ENCODE peak calls at places on chromosomes 5 and 9, in six cellular contexts. One of them, this sample, is unnamed.

GRCh38 chr5:10540036-10540544 is 23.8 kb upstream of the ANKRD33B start:
- DNase-seq in esophagus squamous epithelium: no peak
- DNase-seq in stomach: no peak
- DNase-seq in sigmoid colon: peak; percentile 13
- DNase-seq in tibial nerve: no peak
- DNase-seq in uterus: no peak
- DNase-seq in this sample: no peak

GRCh38 chr5:114223866-114224265 is 138.0 kb upstream of the KCNN2 start:
- DNase-seq in stomach: no peak
- DNase-seq in tibial nerve: no peak
- DNase-seq in esophagus squamous epithelium: no peak
- DNase-seq in uterus: no peak
- DNase-seq in sigmoid colon: no peak
- DNase-seq in this sample: peak; percentile 35

GRCh38 chr5:158753354-158753753 is 346.4 kb downstream of the EBF1 start:
- DNase-seq in esophagus squamous epithelium: no peak
- DNase-seq in uterus: no peak
- DNase-seq in tibial nerve: no peak
- DNase-seq in stomach: no peak
- DNase-seq in sigmoid colon: no peak
- DNase-seq in this sample: no peak

GRCh38 chr9:89419978-89420394 is 77.9 kb downstream of the SEMA4D start:
- DNase-seq in tibial nerve: no peak
- DNase-seq in uterus: no peak
- DNase-seq in esophagus squamous epithelium: no peak
- DNase-seq in sigmoid colon: peak; percentile 47
- DNase-seq in stomach: no peak
- DNase-seq in this sample: no peak

GRCh38 chr5:160956011-160956410 is 104.0 kb upstream of the ATP10B start:
- DNase-seq in stomach: no peak
- DNase-seq in uterus: no peak
- DNase-seq in sigmoid colon: no peak
- DNase-seq in esophagus squamous epithelium: no peak
- DNase-seq in tibial nerve: no peak
- DNase-seq in this sample: no peak

GRCh38 chr9:79489241-79490000 is 82.3 kb upstream of the TLE4 start:
- DNase-seq in stomach: no peak
- DNase-seq in tibial nerve: peak; percentile 42
- DNase-seq in sigmoid colon: no peak
- DNase-seq in esophagus squamous epithelium: no peak
- DNase-seq in uterus: no peak
- DNase-seq in this sample: peak; percentile 1

GRCh38 chr5:124599048-124599973 is 147.1 kb downstream of the ZNF608 start:
- DNase-seq in tibial nerve: no peak
- DNase-seq in stomach: peak; percentile 70
- DNase-seq in sigmoid colon: no peak
- DNase-seq in uterus: no peak
- DNase-seq in esophagus squamous epithelium: no peak
- DNase-seq in this sample: no peak

GRCh38 chr5:76153271-76153670 is 70.1 kb downstream of the SV2C start:
- DNase-seq in sigmoid colon: no peak
- DNase-seq in uterus: no peak
- DNase-seq in esophagus squamous epithelium: no peak
- DNase-seq in stomach: no peak
- DNase-seq in tibial nerve: no peak
- DNase-seq in this sample: no peak

GRCh38 chr9:74036549-74037231 is 460.4 kb upstream of the RORB start:
- DNase-seq in esophagus squamous epithelium: no peak
- DNase-seq in sigmoid colon: no peak
- DNase-seq in tibial nerve: no peak
- DNase-seq in stomach: no peak
- DNase-seq in uterus: no peak
- DNase-seq in this sample: no peak

GRCh38 chr5:27908341-27908740 is 870.0 kb upstream of the CDH9 start:
- DNase-seq in sigmoid colon: no peak
- DNase-seq in tibial nerve: no peak
- DNase-seq in stomach: no peak
- DNase-seq in uterus: no peak
- DNase-seq in esophagus squamous epithelium: no peak
- DNase-seq in this sample: no peak

GRCh38 chr9:83965350-83966208 is 14.4 kb downstream of the HNRNPK start:
- DNase-seq in uterus: no peak
- DNase-seq in tibial nerve: no peak
- DNase-seq in esophagus squamous epithelium: no peak
- DNase-seq in sigmoid colon: no peak
- DNase-seq in stomach: no peak
- DNase-seq in this sample: peak; percentile 48

GRCh38 chr9:134358026-134358967 is 32.0 kb downstream of the RXRA start:
- DNase-seq in uterus: peak; percentile 61
- DNase-seq in tibial nerve: no peak
- DNase-seq in esophagus squamous epithelium: no peak
- DNase-seq in sigmoid colon: peak; percentile 87
- DNase-seq in stomach: peak; percentile 62
- DNase-seq in this sample: peak; percentile 63

GRCh38 chr5:150299571-150300327 is 3.0 kb downstream of the ARSI start:
- DNase-seq in sigmoid colon: no peak
- DNase-seq in uterus: peak; percentile 53
- DNase-seq in tibial nerve: no peak
- DNase-seq in esophagus squamous epithelium: no peak
- DNase-seq in stomach: no peak
- DNase-seq in this sample: no peak

GRCh38 chr5:69189162-69190086 is at the start of gene CENPH:
- DNase-seq in esophagus squamous epithelium: peak; percentile 19
- DNase-seq in tibial nerve: peak; percentile 72
- DNase-seq in sigmoid colon: peak; percentile 93
- DNase-seq in uterus: peak; percentile 86
- DNase-seq in stomach: peak; percentile 88
- DNase-seq in this sample: peak; percentile 94

GRCh38 chr5:107395632-107396350 is 274.9 kb downstream of the EFNA5 start:
- DNase-seq in sigmoid colon: no peak
- DNase-seq in uterus: no peak
- DNase-seq in stomach: no peak
- DNase-seq in esophagus squamous epithelium: no peak
- DNase-seq in tibial nerve: no peak
- DNase-seq in this sample: no peak

GRCh38 chr5:170206958-170207357 is 25.8 kb upstream of the C5orf58 start:
- DNase-seq in tibial nerve: no peak
- DNase-seq in esophagus squamous epithelium: no peak
- DNase-seq in uterus: no peak
- DNase-seq in sigmoid colon: no peak
- DNase-seq in stomach: no peak
- DNase-seq in this sample: no peak

GRCh38 chr5:8981016-8981415 is 564.9 kb downstream of the SEMA5A start:
- DNase-seq in tibial nerve: no peak
- DNase-seq in uterus: no peak
- DNase-seq in stomach: no peak
- DNase-seq in esophagus squamous epithelium: no peak
- DNase-seq in sigmoid colon: no peak
- DNase-seq in this sample: no peak

GRCh38 chr9:129079829-129080228 is 1.1 kb upstream of the DOLPP1 start:
- DNase-seq in uterus: no peak
- DNase-seq in esophagus squamous epithelium: no peak
- DNase-seq in stomach: no peak
- DNase-seq in sigmoid colon: no peak
- DNase-seq in tibial nerve: no peak
- DNase-seq in this sample: no peak

GRCh38 chr9:119677811-119678530 is 308.7 kb upstream of the BRINP1 start:
- DNase-seq in stomach: no peak
- DNase-seq in sigmoid colon: no peak
- DNase-seq in uterus: no peak
- DNase-seq in esophagus squamous epithelium: no peak
- DNase-seq in tibial nerve: no peak
- DNase-seq in this sample: no peak

GRCh38 chr5:9681706-9682105 is 51.6 kb upstream of the TAS2R1 start:
- DNase-seq in stomach: no peak
- DNase-seq in uterus: no peak
- DNase-seq in esophagus squamous epithelium: no peak
- DNase-seq in sigmoid colon: no peak
- DNase-seq in tibial nerve: no peak
- DNase-seq in this sample: no peak

GRCh38 chr9:36332006-36332405 is 68.1 kb downstream of the RNF38 start:
- DNase-seq in tibial nerve: no peak
- DNase-seq in esophagus squamous epithelium: no peak
- DNase-seq in stomach: no peak
- DNase-seq in uterus: no peak
- DNase-seq in sigmoid colon: no peak
- DNase-seq in this sample: no peak

GRCh38 chr9:133707065-133707760 is 30.9 kb downstream of the SARDH start:
- DNase-seq in sigmoid colon: peak; percentile 64
- DNase-seq in uterus: peak; percentile 52
- DNase-seq in esophagus squamous epithelium: no peak
- DNase-seq in tibial nerve: no peak
- DNase-seq in stomach: no peak
- DNase-seq in this sample: peak; percentile 95

GRCh38 chr5:132478498-132478855 is 12.1 kb downstream of the IRF1 start:
- DNase-seq in tibial nerve: no peak
- DNase-seq in sigmoid colon: peak; percentile 42
- DNase-seq in uterus: no peak
- DNase-seq in esophagus squamous epithelium: no peak
- DNase-seq in stomach: no peak
- DNase-seq in this sample: no peak

GRCh38 chr5:95317687-95318086 is 32.8 kb upstream of the MCTP1 start:
- DNase-seq in esophagus squamous epithelium: no peak
- DNase-seq in sigmoid colon: no peak
- DNase-seq in stomach: no peak
- DNase-seq in uterus: no peak
- DNase-seq in tibial nerve: no peak
- DNase-seq in this sample: no peak

GRCh38 chr5:143030349-143030748 is 260.2 kb downstream of the ARHGAP26 start:
- DNase-seq in tibial nerve: no peak
- DNase-seq in sigmoid colon: no peak
- DNase-seq in uterus: no peak
- DNase-seq in esophagus squamous epithelium: no peak
- DNase-seq in stomach: no peak
- DNase-seq in this sample: no peak

GRCh38 chr5:109769597-109770291 is 80.0 kb downstream of the MAN2A1 start:
- DNase-seq in esophagus squamous epithelium: no peak
- DNase-seq in stomach: no peak
- DNase-seq in tibial nerve: no peak
- DNase-seq in uterus: no peak
- DNase-seq in sigmoid colon: no peak
- DNase-seq in this sample: no peak

GRCh38 chr5:30926181-30926580 is 267.3 kb upstream of the CDH6 start:
- DNase-seq in uterus: no peak
- DNase-seq in stomach: no peak
- DNase-seq in tibial nerve: no peak
- DNase-seq in sigmoid colon: no peak
- DNase-seq in esophagus squamous epithelium: no peak
- DNase-seq in this sample: no peak

DNA sequence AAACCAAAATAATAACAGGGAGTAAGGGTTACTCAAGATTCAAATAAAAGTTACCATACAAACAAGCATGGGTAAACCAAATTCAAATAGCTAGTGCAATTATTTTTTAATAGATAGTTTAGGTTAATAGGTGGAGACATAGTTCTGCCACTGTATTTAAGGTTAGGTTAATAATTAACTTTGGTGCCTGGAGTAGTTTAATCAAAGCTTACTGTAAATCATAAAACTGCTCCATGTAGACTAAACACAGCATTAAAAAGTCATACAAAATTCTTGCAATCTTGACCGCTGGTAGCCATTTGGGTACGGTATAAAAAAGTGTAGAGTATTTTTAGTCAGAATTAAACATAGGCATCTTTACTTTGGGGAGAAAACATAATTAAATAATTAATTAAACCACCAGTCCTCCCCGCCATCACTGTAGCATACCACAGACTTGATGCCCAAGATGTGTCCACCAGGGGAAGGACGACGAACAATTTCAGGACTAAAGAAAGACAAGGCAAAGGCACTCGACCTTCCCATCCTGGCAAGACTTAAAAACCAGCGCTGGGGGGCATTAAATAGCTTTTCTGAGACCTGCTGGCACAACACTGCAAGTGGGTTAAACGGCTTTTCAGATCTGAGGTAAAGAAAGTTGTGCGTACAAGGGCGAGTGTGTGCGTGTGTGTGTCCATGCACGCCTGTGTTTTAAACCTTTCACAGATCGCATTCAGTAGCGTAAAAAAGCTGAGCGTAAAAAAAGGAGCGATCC is 2.9 kb downstream of the SEMA6A start:
- DNase-seq in sigmoid colon: no peak
- DNase-seq in esophagus squamous epithelium: no peak
- DNase-seq in stomach: no peak
- DNase-seq in uterus: no peak
- DNase-seq in tibial nerve: no peak
- DNase-seq in this sample: no peak
- H3K4me3 ChIP-seq in sigmoid colon: peak overlapping the region; percentile 81
- H3K4me3 ChIP-seq in esophagus squamous epithelium: peak overlapping the region; percentile 65
- H3K4me3 ChIP-seq in stomach: peak overlapping the region; percentile 68
- H3K4me3 ChIP-seq in uterus: peak overlapping the region; percentile 54
- H3K4me3 ChIP-seq in tibial nerve: peak overlapping the region; percentile 75
- H3K4me3 ChIP-seq in this sample: no peak overlapping the region

GRCh38 chr5:125766706-125767105 is 656.5 kb upstream of the GRAMD2B start:
- DNase-seq in sigmoid colon: no peak
- DNase-seq in tibial nerve: no peak
- DNase-seq in uterus: no peak
- DNase-seq in stomach: no peak
- DNase-seq in esophagus squamous epithelium: no peak
- DNase-seq in this sample: no peak
- TF ChIP-seq POLR2A in sigmoid colon: no peak
- TF ChIP-seq POLR2A in tibial nerve: no peak
- TF ChIP-seq POLR2A in uterus: no peak
- TF ChIP-seq POLR2A in stomach: no peak
- TF ChIP-seq POLR2A in esophagus squamous epithelium: no peak
- TF ChIP-seq POLR2A in this sample: no peak

GRCh38 chr5:84382363-84383295 is 2.1 kb downstream of the EDIL3 start:
- DNase-seq in uterus: peak; percentile 31
- DNase-seq in sigmoid colon: peak; percentile 62
- DNase-seq in esophagus squamous epithelium: no peak
- DNase-seq in stomach: no peak
- DNase-seq in tibial nerve: no peak
- DNase-seq in this sample: peak; percentile 69
- H3K4me3 ChIP-seq in uterus: peak overlapping the region; percentile 56
- H3K4me3 ChIP-seq in sigmoid colon: peak overlapping the region; percentile 38
- H3K4me3 ChIP-seq in esophagus squamous epithelium: peak overlapping the region; percentile 71
- H3K4me3 ChIP-seq in stomach: peak overlapping the region; percentile 53
- H3K4me3 ChIP-seq in tibial nerve: peak overlapping the region; percentile 68
- H3K4me3 ChIP-seq in this sample: peak overlapping the region; percentile 53

GRCh38 chr9:114317665-114318357 is 5.1 kb upstream of the ORM1 start:
- DNase-seq in sigmoid colon: no peak
- DNase-seq in tibial nerve: no peak
- DNase-seq in stomach: no peak
- DNase-seq in esophagus squamous epithelium: no peak
- DNase-seq in uterus: peak; percentile 1
- DNase-seq in this sample: peak; percentile 67
- TF ChIP-seq POLR2A in sigmoid colon: no peak
- TF ChIP-seq POLR2A in tibial nerve: no peak
- TF ChIP-seq POLR2A in stomach: no peak
- TF ChIP-seq POLR2A in esophagus squamous epithelium: no peak
- TF ChIP-seq POLR2A in uterus: no peak
- TF ChIP-seq POLR2A in this sample: no peak

This sample was measured in NB4.